ENCODE peak calls at places on chromosomes 7 and 10, in six cellular contexts. T, B, D, F, R and W are unnamed samples.

GRCh38 chr7:99248391-99249067 is 24.1 kb upstream of the MYH16 start:
- DNase-seq in T (no peak), B (no peak), D (no peak), F (no peak), R (no peak), W (no peak)

GRCh38 chr7:98186452-98187137 is 24.6 kb upstream of the BHLHA15 start:
- DNase-seq in T (no peak), B (no peak), D (no peak), F (peak; percentile 89), R (no peak), W (no peak)

GRCh38 chr7:79420464-79420863 is 33.0 kb downstream of the MAGI2 start:
- DNase-seq in T (no peak), B (peak; percentile 16), D (peak; percentile 18), F (peak; percentile 89), R (no peak), W (no peak)

GRCh38 chr7:44465490-44465889 is 25.0 kb downstream of the NUDCD3 start:
- DNase-seq in T (no peak), B (no peak), D (no peak), F (no peak), R (no peak), W (no peak)

GRCh38 chr10:30973737-30974136 is 57.9 kb downstream of the ZNF438 start:
- DNase-seq in T (no peak), B (no peak), D (no peak), F (no peak), R (no peak), W (no peak)

GRCh38 chr7:129110575-129111376 is 33.7 kb upstream of the TSPAN33 start:
- DNase-seq in T (no peak), B (peak; percentile 22), D (peak; percentile 15), F (no peak), R (peak; percentile 73), W (no peak)

GRCh38 chr10:71397340-71398212 is 856 bp downstream of the CDH23 start:
- DNase-seq in T (peak; percentile 80), B (no peak), D (no peak), F (no peak), R (peak; percentile 72), W (peak; percentile 39)

GRCh38 chr7:21603972-21604749 is 61.3 kb downstream of the DNAH11 start:
- DNase-seq in T (no peak), B (no peak), D (no peak), F (peak; percentile 17), R (no peak), W (no peak)

GRCh38 chr7:114130860-114131259 is 212.1 kb upstream of the PPP1R3A start:
- DNase-seq in T (no peak), B (no peak), D (no peak), F (no peak), R (no peak), W (no peak)

GRCh38 chr10:68144709-68145108 is 35.4 kb downstream of the MYPN start:
- DNase-seq in T (no peak), B (no peak), D (no peak), F (no peak), R (no peak), W (no peak)

GRCh38 chr10:117222552-117223412 is 18.1 kb upstream of the SLC18A2 start:
- DNase-seq in T (no peak), B (no peak), D (no peak), F (no peak), R (no peak), W (no peak)

GRCh38 chr10:47025253-47025539 is 114.0 kb downstream of the PTPN20 start:
- DNase-seq in T (peak; percentile 75), B (no peak), D (no peak), F (no peak), R (no peak), W (no peak)

GRCh38 chr10:94735197-94735596 is 27.3 kb upstream of the CYP2C19 start:
- DNase-seq in T (no peak), B (no peak), D (no peak), F (no peak), R (no peak), W (no peak)

GRCh38 chr7:82234457-82235049 is 209.0 kb downstream of the CACNA2D1 start:
- DNase-seq in T (no peak), B (no peak), D (no peak), F (peak; percentile 75), R (peak; percentile 74), W (no peak)

GRCh38 chr7:66700633-66701131 is 39.9 kb upstream of the RABGEF1 start:
- DNase-seq in T (peak; percentile 83), B (no peak), D (no peak), F (no peak), R (no peak), W (no peak)

GRCh38 chr10:86064219-86064618 is 302.4 kb downstream of the GRID1 start:
- DNase-seq in T (no peak), B (no peak), D (no peak), F (no peak), R (no peak), W (no peak)

GRCh38 chr10:58998924-58999713 is 177.3 kb upstream of the PHYHIPL start:
- DNase-seq in T (no peak), B (peak; percentile 59), D (no peak), F (no peak), R (no peak), W (no peak)

GRCh38 chr10:124569623-124570470 is 108.2 kb downstream of the LHPP start:
- DNase-seq in T (no peak), B (no peak), D (no peak), F (no peak), R (no peak), W (no peak)

GRCh38 chr10:68696018-68696417 is 25.0 kb upstream of the CCAR1 start:
- DNase-seq in T (no peak), B (no peak), D (no peak), F (no peak), R (no peak), W (no peak)

GRCh38 chr7:1508277-1508758 is 4.1 kb upstream of the INTS1 start:
- DNase-seq in T (no peak), B (no peak), D (no peak), F (no peak), R (no peak), W (no peak)

GRCh38 chr7:100044719-100045118 is 4.9 kb upstream of the ZSCAN21 start:
- DNase-seq in T (no peak), B (no peak), D (no peak), F (no peak), R (no peak), W (no peak)

GRCh38 chr10:102729090-102730026 is 14.4 kb upstream of the WBP1L start:
- DNase-seq in T (peak; percentile 95), B (peak; percentile 67), D (no peak), F (peak; percentile 88), R (peak; percentile 93), W (peak; percentile 74)

GRCh38 chr10:6100370-6100769 is 11.5 kb downstream of the RBM17 start:
- DNase-seq in T (no peak), B (no peak), D (no peak), F (no peak), R (no peak), W (no peak)
- TF ChIP-seq CTCF in T (no peak), B (no peak), D (no peak), F (no peak), R (no peak), W (no peak)

DNA sequence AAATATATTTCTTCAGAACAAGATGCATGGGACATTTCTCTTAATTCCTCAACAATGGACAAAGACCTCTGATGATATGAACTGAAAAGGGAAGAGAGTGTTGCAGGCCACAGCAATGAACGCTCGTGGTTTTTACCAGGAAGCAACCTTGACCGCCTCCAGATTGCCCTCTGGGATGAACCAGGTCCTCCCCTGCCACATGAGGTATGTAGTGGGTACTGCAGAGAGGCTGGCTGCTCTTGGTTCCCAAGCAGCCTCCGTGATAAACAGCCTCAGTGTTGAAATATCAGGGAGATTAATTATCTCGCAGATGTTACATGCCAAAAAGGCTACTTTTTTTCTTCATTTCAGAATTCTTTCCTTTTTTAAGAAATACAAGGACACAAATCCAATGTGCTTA is 338.8 kb downstream of the ELMO1 start:
- DNase-seq in T (no peak), B (no peak), D (no peak), F (no peak), R (peak; percentile 22), W (no peak)
- TF ChIP-seq CTCF in T (no peak), B (no peak), D (no peak), F (no peak), R (no peak), W (no peak)

DNA sequence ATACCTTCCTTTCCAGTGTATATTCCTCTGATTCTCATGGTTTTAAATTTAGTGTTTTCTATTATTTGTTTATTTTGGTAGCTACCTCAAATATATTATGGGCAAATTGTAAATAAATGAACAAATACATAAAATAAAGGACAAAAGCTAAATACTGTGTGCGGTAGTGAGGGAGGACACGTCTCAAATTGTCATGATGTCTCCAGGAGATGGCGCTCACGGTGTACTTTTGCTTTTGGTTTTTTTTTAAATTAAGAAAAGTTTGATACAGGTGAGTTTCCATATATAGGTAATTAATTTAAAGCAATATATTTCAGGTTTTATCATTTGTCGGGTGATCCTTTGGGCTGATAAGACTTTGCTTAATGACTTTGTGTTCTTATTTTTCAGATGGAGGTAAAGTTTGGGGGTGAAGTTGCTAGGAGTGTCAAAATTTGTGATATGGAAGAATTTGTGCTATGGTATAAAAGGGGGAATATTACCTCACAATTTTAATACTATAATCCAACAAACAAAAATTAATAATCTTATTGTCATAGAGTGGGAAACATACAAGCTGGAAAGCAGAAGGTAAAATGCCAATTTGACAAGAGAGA is 68.4 kb upstream of the TMEM229A start:
- DNase-seq in T (no peak), B (no peak), D (no peak), F (peak; percentile 30), R (peak; percentile 67), W (no peak)
- TF ChIP-seq CTCF in T (peak; percentile 67), B (no peak), D (peak; percentile 60), F (peak; percentile 31), R (peak; percentile 91), W (peak; percentile 25)

GRCh38 chr10:132452216-132452650 is 55.2 kb downstream of the PWWP2B start:
- DNase-seq in T (no peak), B (no peak), D (no peak), F (no peak), R (no peak), W (no peak)
- TF ChIP-seq CTCF in T (peak; percentile 29), B (no peak), D (peak; percentile 8), F (no peak), R (no peak), W (no peak)

GRCh38 chr10:8063935-8064334 is 9.4 kb downstream of the GATA3 start:
- DNase-seq in T (no peak), B (no peak), D (no peak), F (no peak), R (peak; percentile 47), W (no peak)
- TF ChIP-seq CTCF in T (no peak), B (no peak), D (no peak), F (no peak), R (no peak), W (no peak)